ENCODE peak calls at places on chromosome 16, in five cellular contexts. K, M, P, F and I are unnamed samples.

GRCh38 chr16:68508641-68509240 is 30.4 kb upstream of the ZFP90 start:
- DNase-seq in M (no peak), P (no peak), K (no peak), F (no peak), I (no peak)

GRCh38 chr16:81632392-81633146 is 146.5 kb upstream of the PLCG2 start:
- DNase-seq in M (peak), K (no peak), P (no peak), F (peak), I (no peak)

GRCh38 chr16:14105976-14106375 is 34.9 kb downstream of the MRTFB start:
- DNase-seq in K (no peak), F (no peak), M (no peak), P (no peak), I (no peak)

GRCh38 chr16:69522732-69523404 is 42.9 kb upstream of the NFAT5 start:
- DNase-seq in M (no peak), K (no peak), F (no peak), P (no peak), I (no peak)

GRCh38 chr16:20812510-20812909 is 6.2 kb downstream of the REXO5 start:
- DNase-seq in F (no peak), M (no peak), P (no peak), K (no peak), I (no peak)

GRCh38 chr16:57998484-57998883 is 2.0 kb downstream of the ZNF319 start:
- DNase-seq in K (peak), F (peak), P (no peak), M (no peak), I (no peak)

GRCh38 chr16:58012481-58012880 is 11.3 kb downstream of the USB1 start:
- DNase-seq in K (no peak), F (no peak), P (no peak), M (no peak), I (no peak)

GRCh38 chr16:23701045-23701444 is 12.0 kb downstream of the ERN2 start:
- DNase-seq in F (no peak), M (no peak), K (no peak), P (no peak), I (no peak)

GRCh38 chr16:58022601-58023371 is 2.8 kb upstream of the MMP15 start:
- DNase-seq in F (peak), M (peak), P (no peak), K (peak), I (no peak)

GRCh38 chr16:2846511-2847310 is 11.3 kb downstream of the PRSS22 start:
- DNase-seq in M (peak), K (no peak), F (peak), P (peak), I (no peak)

GRCh38 chr16:77298638-77299360 is 99.6 kb downstream of the SYCE1L start:
- DNase-seq in K (no peak), F (peak), P (no peak), M (peak), I (peak)

GRCh38 chr16:27401768-27402568 is at the start of gene IL21R:
- DNase-seq in M (peak), P (peak), F (peak), K (peak), I (peak)

GRCh38 chr16:53566568-53566967 is 63.6 kb upstream of the AKTIP start:
- DNase-seq in M (no peak), P (no peak), K (no peak), F (no peak), I (no peak)

GRCh38 chr16:47162670-47163420 is 19.1 kb upstream of the NETO2 start:
- DNase-seq in K (no peak), M (peak), F (no peak), P (no peak), I (no peak)

GRCh38 chr16:22427556-22427955 is 53.1 kb upstream of the CDR2 start:
- DNase-seq in K (no peak), M (no peak), F (no peak), P (no peak), I (no peak)

GRCh38 chr16:977096-977701 is 4.4 kb upstream of the SOX8 start:
- DNase-seq in F (no peak), M (no peak), P (no peak), K (no peak), I (no peak)

GRCh38 chr16:85928411-85928820 is 29.5 kb downstream of the IRF8 start:
- DNase-seq in P (no peak), F (peak), M (peak), K (no peak), I (peak)

GRCh38 chr16:85555549-85556455 is 57.3 kb upstream of the GSE1 start:
- DNase-seq in M (no peak), K (no peak), F (peak), P (peak), I (no peak)

GRCh38 chr16:19406891-19407491 is 10.7 kb upstream of the TMC5 start:
- DNase-seq in K (no peak), P (no peak), M (no peak), F (no peak), I (no peak)

GRCh38 chr16:67946128-67946569 is 2.2 kb upstream of the LCAT start:
- DNase-seq in P (no peak), F (no peak), K (no peak), M (no peak), I (no peak)

GRCh38 chr16:2150418-2151187 is 2.2 kb downstream of the RAB26 start:
- DNase-seq in F (peak), P (no peak), K (no peak), M (peak), I (no peak)

GRCh38 chr16:20041924-20042596 is 31.6 kb downstream of the GPR139 start:
- DNase-seq in M (no peak), F (no peak), K (no peak), P (no peak), I (no peak)

GRCh38 chr16:69417537-69418199 is 6.8 kb upstream of the CYB5B start:
- DNase-seq in M (no peak), K (no peak), F (peak), P (no peak), I (no peak)

GRCh38 chr16:67441907-67442306 is 11.0 kb downstream of the HSD11B2 start:
- DNase-seq in P (no peak), F (no peak), M (peak), K (peak), I (no peak)

GRCh38 chr16:85557976-85558589 is 55.0 kb upstream of the GSE1 start:
- DNase-seq in K (no peak), M (no peak), P (no peak), F (peak), I (no peak)

GRCh38 chr16:86521236-86522197 is 11.2 kb downstream of the FOXF1 start:
- DNase-seq in F (no peak), M (no peak), P (no peak), K (no peak), I (no peak)

GRCh38 chr16:56493131-56493530 is 26.7 kb downstream of the BBS2 start:
- DNase-seq in F (no peak), K (no peak), M (peak), P (no peak), I (no peak)

GRCh38 chr16:20898938-20899502 is 1.1 kb downstream of the DCUN1D3 start:
- DNase-seq in M (peak), P (no peak), F (peak), K (no peak), I (no peak)

GRCh38 chr16:86222541-86222940 is 287.8 kb upstream of the FOXF1 start:
- DNase-seq in P (no peak), K (no peak), F (peak), M (peak), I (no peak)

GRCh38 chr16:54821731-54822130 is 108.9 kb upstream of the IRX5 start:
- DNase-seq in K (no peak), P (no peak), M (no peak), F (no peak), I (no peak)

GRCh38 chr16:80938035-80938927 is 68.4 kb downstream of the CMC2 start:
- DNase-seq in F (peak), M (peak), K (no peak), P (no peak), I (peak)

GRCh38 chr16:67406628-67407027 is 9.6 kb downstream of the ZDHHC1 start:
- DNase-seq in M (peak), F (peak), P (no peak), K (no peak), I (peak)

GRCh38 chr16:88431651-88432050 is 21.4 kb upstream of the ZFPM1 start:
- DNase-seq in F (no peak), M (no peak), K (no peak), P (no peak), I (no peak)

GRCh38 chr16:5015351-5015750 is 18.4 kb downstream of the NAGPA start:
- DNase-seq in F (no peak), P (no peak), K (no peak), M (no peak), I (no peak)

GRCh38 chr16:27906883-27907282 is 156.6 kb downstream of the GSG1L start:
- DNase-seq in M (no peak), K (no peak), P (no peak), F (no peak), I (no peak)

GRCh38 chr16:50473375-50473945 is 74.7 kb upstream of the NKD1 start:
- DNase-seq in F (no peak), K (no peak), P (no peak), M (no peak), I (peak)

GRCh38 chr16:61887903-61888302 is 148.3 kb downstream of the CDH8 start:
- DNase-seq in K (no peak), F (peak), P (no peak), M (no peak), I (no peak)

GRCh38 chr16:3008749-3009088 is 4.0 kb upstream of the CLDN9 start:
- DNase-seq in M (no peak), P (no peak), K (no peak), F (no peak), I (no peak)

GRCh38 chr16:3740934-3741333 is 23.6 kb upstream of the TRAP1 start:
- DNase-seq in P (no peak), K (no peak), M (no peak), F (no peak), I (no peak)

GRCh38 chr16:74726736-74727135 is 26.1 kb upstream of the MLKL start:
- DNase-seq in K (no peak), P (no peak), M (no peak), F (peak), I (no peak)
- TF ChIP-seq CTCF in K (peak), P (no peak), M (peak), F (peak), I (peak)

GRCh38 chr16:10921536-10922327 is 20.5 kb downstream of the DEXI start:
- DNase-seq in K (no peak), M (no peak), P (no peak), F (peak), I (no peak)

GRCh38 chr16:10920726-10921427 is 21.4 kb downstream of the DEXI start:
- DNase-seq in K (no peak), F (peak), M (no peak), P (no peak), I (no peak)

GRCh38 chr16:10916534-10916933 is 25.7 kb downstream of the DEXI start:
- DNase-seq in F (no peak), P (no peak), M (no peak), K (no peak), I (no peak)

GRCh38 chr16:10918294-10919002 is 23.8 kb downstream of the DEXI start:
- DNase-seq in P (peak), K (peak), F (peak), M (peak), I (peak)

GRCh38 chr16:10919003-10919351 is 23.3 kb downstream of the DEXI start:
- DNase-seq in P (no peak), K (no peak), F (no peak), M (no peak), I (no peak)
- TF ChIP-seq CTCF in P (peak), K (no peak), F (no peak), M (no peak), I (no peak)

GRCh38 chr16:72362476-72362875 is 190.5 kb upstream of the PMFBP1 start:
- DNase-seq in F (no peak), M (no peak), P (no peak), K (no peak), I (no peak)
- TF ChIP-seq CTCF in F (no peak), M (no peak), P (no peak), K (no peak), I (no peak)

DNA sequence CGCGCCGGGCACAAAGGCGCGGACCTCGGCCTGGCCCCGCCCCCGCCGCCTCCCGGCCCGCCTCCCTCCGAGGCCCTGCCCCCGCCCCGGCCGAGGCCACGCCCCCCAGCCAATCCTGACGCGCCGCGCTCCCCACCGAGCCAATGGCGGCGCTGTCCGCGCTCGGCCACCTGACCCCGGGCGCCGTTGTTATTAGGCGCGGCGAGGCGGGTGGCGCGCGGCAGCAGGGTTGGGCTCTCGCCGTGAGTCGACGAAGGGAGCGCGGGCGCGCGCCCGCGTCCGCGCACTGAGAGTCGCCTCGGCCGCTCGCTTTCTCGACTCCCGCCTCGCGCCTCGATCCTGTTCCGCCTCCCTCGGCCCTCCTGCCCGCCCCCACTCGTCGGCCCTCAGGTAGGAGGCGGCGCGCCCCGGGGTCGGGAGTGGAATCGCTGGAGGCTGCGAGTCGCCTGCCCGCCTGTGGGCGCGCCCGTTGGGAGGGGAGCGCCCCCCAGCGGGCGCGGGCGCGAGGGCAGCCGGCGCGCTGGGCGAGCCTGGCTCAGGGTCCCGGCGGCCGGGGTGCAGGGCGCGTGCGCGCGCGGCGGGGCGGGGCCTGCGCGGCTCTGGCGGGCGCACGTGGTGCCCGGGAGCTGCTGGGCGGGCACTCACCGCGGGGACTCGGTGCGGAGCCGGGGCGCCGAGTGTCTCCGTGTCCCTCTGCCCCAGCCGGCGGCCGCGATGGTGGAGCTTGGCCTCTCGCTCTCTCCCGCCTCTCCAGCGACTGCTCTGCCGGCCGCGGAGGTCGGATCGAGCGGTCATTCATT is 405 bp upstream of the CBLN1 start:
- DNase-seq in K (peak), F (peak), M (peak), P (no peak), I (peak)
- TF ChIP-seq CTCF in K (peak), F (no peak), M (no peak), P (no peak), I (no peak)

GRCh38 chr16:8677481-8677880 is 3.1 kb downstream of the ABAT start:
- DNase-seq in K (no peak), F (peak), M (no peak), P (no peak), I (no peak)
- TF ChIP-seq CTCF in K (no peak), F (no peak), M (no peak), P (no peak), I (no peak)

DNA sequence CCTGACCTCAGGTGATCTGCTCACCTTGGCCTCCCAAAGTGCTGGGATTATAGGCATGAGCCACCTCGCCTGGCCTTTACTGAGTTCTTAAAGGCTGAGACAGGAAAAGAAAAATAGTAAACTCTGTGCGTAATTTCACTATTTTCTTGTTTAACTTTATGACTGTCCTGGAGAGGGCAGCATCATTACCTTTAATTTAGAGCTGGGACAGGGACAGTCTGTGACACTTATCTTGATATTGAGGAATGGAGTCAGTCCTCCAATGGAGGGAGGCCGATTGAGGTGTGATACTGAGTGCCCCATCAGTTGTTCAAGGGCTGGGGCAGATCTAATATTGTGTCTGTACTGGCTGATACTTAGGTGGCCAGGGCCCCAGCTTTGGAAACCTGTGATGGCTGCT is 21.5 kb upstream of the SPN start:
- DNase-seq in K (no peak), P (no peak), M (no peak), F (peak), I (no peak)
- TF ChIP-seq CTCF in K (peak), P (no peak), M (no peak), F (no peak), I (no peak)

DNA sequence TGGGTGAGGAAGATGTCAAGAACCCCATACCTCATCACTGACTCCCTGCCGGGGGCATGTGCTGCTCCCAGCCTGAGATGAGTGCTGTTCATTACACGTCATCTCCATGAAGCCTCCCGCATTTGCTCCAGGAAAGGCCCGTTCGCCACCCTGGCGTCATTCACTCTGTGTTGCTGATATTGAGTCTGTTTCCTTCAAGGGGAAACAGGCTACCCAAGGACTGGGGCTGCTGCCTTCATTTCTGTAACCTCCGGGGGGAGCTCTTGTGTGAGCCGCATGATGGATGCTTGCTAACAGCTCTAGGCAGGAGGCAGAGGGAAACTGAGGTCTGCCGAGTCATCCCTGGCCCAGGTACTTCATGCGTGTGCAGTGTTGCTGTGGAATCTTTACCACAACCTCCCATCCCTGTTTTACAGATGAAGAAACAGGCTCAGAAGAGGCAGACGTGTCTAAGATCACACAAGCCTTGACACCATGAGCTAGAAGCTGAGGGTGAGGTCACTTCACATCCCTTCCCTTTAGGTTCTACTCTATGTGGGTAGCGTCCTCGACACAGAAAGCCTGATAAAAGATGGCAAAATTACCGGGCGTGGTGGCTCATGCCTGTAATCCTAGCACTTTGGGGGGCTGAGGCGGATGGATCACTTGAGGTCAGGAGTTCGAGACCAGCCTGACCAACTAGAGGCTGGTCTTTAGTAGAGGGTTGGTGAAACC is 3.5 kb upstream of the ARMC5 start:
- DNase-seq in F (peak), M (no peak), K (no peak), P (no peak), I (no peak)
- TF ChIP-seq CTCF in F (peak), M (no peak), K (no peak), P (peak), I (peak)